ENCODE peak calls at places on chromosomes 4 and X, in ten cellular contexts. G is cardiac fibroblast, N is astrocyte, L is epithelial cell of esophagus, W is fibroblast of mammary gland, U is right lobe of liver, R is type B pancreatic cell, E is Peyer's patch, C is colonic mucosa, M is fibroblast of pulmonary artery. S is an unnamed sample.

GRCh38 chrX:132373610-132374009 is 115.2 kb downstream of the MBNL3 start:
- DNase-seq in C (no peak), W (no peak), N (no peak), L (no peak), U (no peak), G (no peak), E (no peak), M (no peak), R (no peak), S (no peak)

GRCh38 chrX:6694977-6695376 is 160.1 kb upstream of the VCX3A start:
- DNase-seq in E (no peak), L (no peak), N (no peak), W (no peak), G (no peak), M (no peak), R (no peak), C (no peak), U (no peak), S (no peak)

GRCh38 chr4:6128221-6128871 is 72.0 kb downstream of the JAKMIP1 start:
- DNase-seq in E (peak), M (no peak), U (no peak), L (no peak), R (no peak), N (no peak), G (no peak), W (no peak), C (no peak), S (no peak)

GRCh38 chrX:41388543-41388942 is 54.6 kb downstream of the DDX3X start:
- DNase-seq in E (no peak), W (no peak), N (no peak), M (no peak), G (no peak), R (no peak), U (no peak), L (no peak), C (no peak), S (no peak)

GRCh38 chr4:15147709-15148651 is 145.7 kb downstream of the CPEB2 start:
- DNase-seq in W (no peak), G (peak), M (no peak), U (no peak), N (no peak), L (no peak), C (no peak), E (no peak), R (no peak), S (no peak)

GRCh38 chr4:174555793-174556630 is 33.7 kb upstream of the HPGD start:
- DNase-seq in U (no peak), C (no peak), N (no peak), W (no peak), M (no peak), L (no peak), E (no peak), G (no peak), R (no peak), S (no peak)

GRCh38 chr4:110005461-110006056 is 92.9 kb downstream of the EGF start:
- DNase-seq in C (no peak), W (peak), G (peak), M (peak), R (no peak), U (no peak), E (no peak), L (peak), N (peak), S (no peak)

GRCh38 chrX:51804741-51805140 is 61.5 kb downstream of the GSPT2 start:
- DNase-seq in N (no peak), C (no peak), U (no peak), R (no peak), L (no peak), G (no peak), W (no peak), E (no peak), M (no peak), S (no peak)

GRCh38 chr4:80005863-80006262 is 67.2 kb downstream of the ANTXR2 start:
- DNase-seq in W (no peak), G (no peak), N (peak), M (peak), R (no peak), U (no peak), C (no peak), E (no peak), L (peak), S (no peak)

GRCh38 chr4:28287837-28288236 is 1427.2 kb downstream of the STIM2 start:
- DNase-seq in N (peak), G (peak), W (peak), L (peak), R (no peak), M (peak), E (no peak), U (no peak), C (no peak), S (no peak)

GRCh38 chr4:91031761-91032160 is 904.6 kb downstream of the CCSER1 start:
- DNase-seq in W (no peak), C (no peak), L (no peak), U (no peak), R (no peak), E (no peak), G (no peak), M (no peak), N (no peak), S (no peak)

GRCh38 chr4:28248269-28248668 is 1387.6 kb downstream of the STIM2 start:
- DNase-seq in W (no peak), U (no peak), R (no peak), L (no peak), N (no peak), C (no peak), G (no peak), M (no peak), E (no peak), S (no peak)

GRCh38 chr4:94889961-94890360 is 132.2 kb downstream of the BMPR1B start:
- DNase-seq in N (peak), E (no peak), U (no peak), M (peak), G (peak), W (peak), L (peak), C (no peak), R (no peak), S (no peak)

GRCh38 chrX:9759340-9759739 is 6.3 kb downstream of the GPR143 start:
- DNase-seq in W (no peak), N (no peak), E (no peak), U (no peak), R (no peak), C (no peak), G (no peak), M (no peak), L (no peak), S (no peak)

GRCh38 chrX:45063319-45064095 is 137.2 kb downstream of the DIPK2B start:
- DNase-seq in E (no peak), R (no peak), G (no peak), W (peak), L (peak), U (peak), C (peak), N (peak), M (peak), S (no peak)

GRCh38 chr4:176387571-176387970 is 67.8 kb downstream of the SPCS3 start:
- DNase-seq in W (peak), E (no peak), R (no peak), U (no peak), G (peak), C (no peak), M (peak), N (no peak), L (no peak), S (no peak)

GRCh38 chr4:5956285-5957021 is 61.8 kb downstream of the C4orf50 start:
- DNase-seq in R (no peak), E (no peak), G (no peak), W (no peak), N (no peak), U (peak), C (no peak), M (no peak), L (no peak), S (no peak)

GRCh38 chrX:10126834-10127233 is 29.9 kb upstream of the CLCN4 start:
- DNase-seq in M (no peak), E (no peak), L (no peak), C (no peak), G (no peak), R (no peak), W (no peak), N (no peak), U (no peak), S (no peak)

GRCh38 chr4:105555409-105555808 is 3.0 kb downstream of the ARHGEF38 start:
- DNase-seq in E (no peak), G (no peak), C (no peak), N (no peak), R (no peak), W (no peak), M (no peak), U (no peak), L (no peak), S (no peak)

GRCh38 chr4:40199999-40200880 is 3.4 kb downstream of the RHOH start:
- DNase-seq in M (no peak), E (no peak), L (no peak), W (peak), R (no peak), C (no peak), U (no peak), G (no peak), N (peak), S (no peak)

DNA sequence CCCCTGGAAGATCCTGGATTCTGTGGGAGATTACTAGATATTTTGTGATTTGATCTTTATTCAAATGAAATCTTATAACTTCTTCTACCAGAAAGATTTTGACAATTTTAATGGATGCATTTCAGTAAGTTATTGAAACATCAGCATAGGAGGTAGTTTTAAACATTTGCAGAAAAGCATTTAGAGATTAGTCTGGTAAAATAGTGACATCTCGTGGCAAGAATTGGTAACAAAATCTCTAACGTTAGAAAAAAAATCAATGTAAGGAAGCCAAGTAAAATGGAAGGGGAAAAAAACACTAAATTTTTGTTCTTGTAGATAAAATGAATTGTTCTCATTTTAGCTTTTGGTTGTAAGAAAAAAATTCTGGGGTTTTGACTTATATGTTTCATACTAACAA is 73.3 kb downstream of the TASL start:
- DNase-seq in W (peak), G (peak), E (no peak), C (no peak), L (peak), R (no peak), M (peak), N (peak), U (no peak), S (no peak)
- TF ChIP-seq CTCF in W (peak), G (no peak), E (peak), C (peak), L (no peak), R (peak), M (peak), N (peak), U (peak), S (peak)

GRCh38 chr4:72951147-72951546 is 118.4 kb downstream of the COX18 start:
- DNase-seq in M (peak), E (no peak), G (no peak), C (no peak), W (no peak), N (no peak), L (no peak), U (no peak), R (no peak), S (no peak)
- TF ChIP-seq CTCF in M (peak), E (no peak), G (peak), C (no peak), W (peak), N (peak), L (peak), U (peak), R (peak), S (peak)

GRCh38 chr4:129218355-129218754 is 122.4 kb downstream of the C4orf33 start:
- DNase-seq in C (peak), U (no peak), W (peak), G (peak), L (peak), N (no peak), R (no peak), M (peak), E (no peak), S (no peak)
- TF ChIP-seq CTCF in C (peak), U (peak), W (peak), G (no peak), L (no peak), N (no peak), R (peak), M (peak), E (peak), S (peak)

DNA sequence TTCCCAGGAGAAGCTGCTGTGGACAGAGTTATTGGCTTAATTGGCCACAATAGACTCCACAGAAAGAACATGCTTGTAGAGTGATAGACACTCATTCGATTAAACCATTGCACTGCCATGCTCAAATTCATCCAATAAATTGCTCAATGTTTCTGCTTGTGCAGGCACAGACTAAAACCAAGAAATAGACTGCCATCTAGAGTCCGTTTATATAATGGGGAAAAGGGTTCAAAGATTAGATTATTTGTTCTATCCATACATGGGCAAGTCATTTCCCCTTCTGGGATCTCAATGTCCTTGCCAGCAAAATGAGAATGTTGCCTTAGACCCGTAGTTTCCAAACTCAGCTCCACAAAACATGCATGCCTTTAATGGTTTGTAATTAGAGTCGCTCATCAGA is 8.7 kb downstream of the SMIM10 start:
- DNase-seq in U (no peak), N (peak), M (peak), G (peak), R (no peak), W (peak), E (no peak), C (no peak), L (peak), S (no peak)
- TF ChIP-seq CTCF in U (peak), N (peak), M (peak), G (peak), R (peak), W (peak), E (peak), C (peak), L (peak), S (peak)

GRCh38 chrX:100654256-100654655 is 10.3 kb downstream of the SRPX2 start:
- DNase-seq in G (peak), M (peak), W (peak), N (no peak), L (peak), U (no peak), R (no peak), C (peak), E (no peak), S (no peak)
- TF ChIP-seq CTCF in G (no peak), M (peak), W (peak), N (no peak), L (peak), U (peak), R (no peak), C (no peak), E (no peak), S (peak)

DNA sequence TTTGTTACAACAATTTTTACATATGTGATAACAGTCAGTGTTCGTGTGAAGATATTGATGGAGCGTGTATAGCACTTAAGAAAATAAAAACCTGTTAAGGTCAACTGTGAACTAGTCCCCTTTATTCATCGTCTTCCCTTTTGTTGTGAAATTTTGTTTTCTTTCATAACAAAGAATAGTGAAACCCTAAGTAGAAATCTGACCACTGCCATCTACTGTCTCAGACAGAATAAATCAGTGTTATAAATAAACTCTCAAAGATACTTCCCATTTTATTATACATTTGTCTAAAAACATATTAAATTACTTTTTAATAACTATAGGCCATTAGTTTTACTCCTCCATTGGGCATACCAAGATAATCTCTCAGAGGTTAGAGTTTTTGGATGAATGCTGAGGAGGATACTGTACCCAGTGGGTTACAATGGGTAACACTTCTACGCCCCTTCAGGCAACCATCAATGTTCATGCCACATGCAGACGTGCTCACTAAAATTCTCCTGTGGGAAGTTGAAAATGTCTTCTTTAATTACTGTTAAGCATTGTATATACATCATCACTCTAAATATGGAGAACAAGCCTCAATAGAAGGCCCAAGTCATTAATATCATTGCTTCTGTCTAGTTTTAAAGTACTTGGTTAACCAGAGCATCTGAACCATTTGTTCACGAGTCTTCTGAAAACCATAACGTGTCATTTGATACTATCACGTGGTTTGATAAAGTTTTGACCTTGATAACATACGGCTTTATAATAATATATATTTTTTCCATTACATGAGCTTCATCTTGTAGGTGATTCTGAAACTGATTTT is 171.2 kb downstream of the TMA16 start:
- DNase-seq in E (no peak), L (no peak), M (no peak), N (no peak), G (no peak), R (no peak), W (no peak), U (no peak), C (no peak), S (no peak)
- TF ChIP-seq CTCF in E (peak), L (no peak), M (no peak), N (no peak), G (no peak), R (no peak), W (no peak), U (no peak), C (no peak), S (peak)